ENCODE peak calls at places on chromosomes 2 and 18, in eight cellular contexts. One of them, this sample, is unnamed.

GRCh38 chr18:29154758-29155725 is 978.1 kb upstream of the CDH2 start:
- DNase-seq in cerebellum: no peak
- DNase-seq in GM23248: peak
- DNase-seq in GM03348: peak
- DNase-seq in NCI-H345: peak
- DNase-seq in amniotic stem cell: peak
- DNase-seq in activated gamma-delta T cell: no peak
- DNase-seq in activated T-helper 1 cell treated with anti-CD3 and anti-CD28 coated beads, Interleukin-12 subunit alpha, Interleukin-12 subunit beta, Interleukin-2, Interleukin-4 antibody, amounts not matched to agents 30 ng/mL and 10 ng/mL and 1 ng/mL, durations not matched to agents 14 hours and 24 hours and 36 hours: no peak
- DNase-seq in this sample: no peak

GRCh38 chr18:73164430-73164829 is 296.6 kb upstream of the NETO1 start:
- DNase-seq in GM03348: no peak
- DNase-seq in amniotic stem cell: no peak
- DNase-seq in NCI-H345: no peak
- DNase-seq in GM23248: no peak
- DNase-seq in activated gamma-delta T cell: no peak
- DNase-seq in activated T-helper 1 cell treated with anti-CD3 and anti-CD28 coated beads, Interleukin-12 subunit alpha, Interleukin-12 subunit beta, Interleukin-2, Interleukin-4 antibody, amounts not matched to agents 30 ng/mL and 10 ng/mL and 1 ng/mL, durations not matched to agents 14 hours and 24 hours and 36 hours: no peak
- DNase-seq in cerebellum: no peak
- DNase-seq in this sample: no peak

GRCh38 chr2:215828528-215829184 is 184.7 kb downstream of the MREG start:
- DNase-seq in GM23248: peak
- DNase-seq in amniotic stem cell: no peak
- DNase-seq in NCI-H345: peak
- DNase-seq in GM03348: peak
- DNase-seq in cerebellum: no peak
- DNase-seq in activated T-helper 1 cell treated with anti-CD3 and anti-CD28 coated beads, Interleukin-12 subunit alpha, Interleukin-12 subunit beta, Interleukin-2, Interleukin-4 antibody, amounts not matched to agents 30 ng/mL and 10 ng/mL and 1 ng/mL, durations not matched to agents 14 hours and 24 hours and 36 hours: no peak
- DNase-seq in activated gamma-delta T cell: no peak
- DNase-seq in this sample: peak

GRCh38 chr2:86622409-86622877 is 1.2 kb downstream of the RNF103 start:
- DNase-seq in cerebellum: peak
- DNase-seq in amniotic stem cell: no peak
- DNase-seq in activated T-helper 1 cell treated with anti-CD3 and anti-CD28 coated beads, Interleukin-12 subunit alpha, Interleukin-12 subunit beta, Interleukin-2, Interleukin-4 antibody, amounts not matched to agents 30 ng/mL and 10 ng/mL and 1 ng/mL, durations not matched to agents 14 hours and 24 hours and 36 hours: peak
- DNase-seq in GM23248: peak
- DNase-seq in activated gamma-delta T cell: no peak
- DNase-seq in NCI-H345: peak
- DNase-seq in GM03348: peak
- DNase-seq in this sample: peak

GRCh38 chr2:74290466-74291216 is 52.6 kb downstream of the SLC4A5 start:
- DNase-seq in GM23248: no peak
- DNase-seq in GM03348: no peak
- DNase-seq in activated gamma-delta T cell: peak
- DNase-seq in NCI-H345: no peak
- DNase-seq in cerebellum: no peak
- DNase-seq in amniotic stem cell: no peak
- DNase-seq in activated T-helper 1 cell treated with anti-CD3 and anti-CD28 coated beads, Interleukin-12 subunit alpha, Interleukin-12 subunit beta, Interleukin-2, Interleukin-4 antibody, amounts not matched to agents 30 ng/mL and 10 ng/mL and 1 ng/mL, durations not matched to agents 14 hours and 24 hours and 36 hours: peak
- DNase-seq in this sample: peak

GRCh38 chr2:12169721-12170120 is 423.3 kb downstream of the LPIN1 start:
- DNase-seq in amniotic stem cell: peak
- DNase-seq in activated gamma-delta T cell: no peak
- DNase-seq in GM03348: peak
- DNase-seq in GM23248: peak
- DNase-seq in activated T-helper 1 cell treated with anti-CD3 and anti-CD28 coated beads, Interleukin-12 subunit alpha, Interleukin-12 subunit beta, Interleukin-2, Interleukin-4 antibody, amounts not matched to agents 30 ng/mL and 10 ng/mL and 1 ng/mL, durations not matched to agents 14 hours and 24 hours and 36 hours: peak
- DNase-seq in cerebellum: no peak
- DNase-seq in NCI-H345: no peak
- DNase-seq in this sample: no peak

GRCh38 chr2:207770602-207771404 is 1.1 kb upstream of the FZD5 start:
- DNase-seq in activated T-helper 1 cell treated with anti-CD3 and anti-CD28 coated beads, Interleukin-12 subunit alpha, Interleukin-12 subunit beta, Interleukin-2, Interleukin-4 antibody, amounts not matched to agents 30 ng/mL and 10 ng/mL and 1 ng/mL, durations not matched to agents 14 hours and 24 hours and 36 hours: no peak
- DNase-seq in GM23248: peak
- DNase-seq in NCI-H345: no peak
- DNase-seq in amniotic stem cell: no peak
- DNase-seq in activated gamma-delta T cell: no peak
- DNase-seq in cerebellum: no peak
- DNase-seq in GM03348: peak
- DNase-seq in this sample: no peak

GRCh38 chr2:195721042-195721441 is 64.0 kb downstream of the SLC39A10 start:
- DNase-seq in NCI-H345: no peak
- DNase-seq in GM23248: no peak
- DNase-seq in activated T-helper 1 cell treated with anti-CD3 and anti-CD28 coated beads, Interleukin-12 subunit alpha, Interleukin-12 subunit beta, Interleukin-2, Interleukin-4 antibody, amounts not matched to agents 30 ng/mL and 10 ng/mL and 1 ng/mL, durations not matched to agents 14 hours and 24 hours and 36 hours: no peak
- DNase-seq in GM03348: no peak
- DNase-seq in cerebellum: no peak
- DNase-seq in activated gamma-delta T cell: no peak
- DNase-seq in amniotic stem cell: no peak
- DNase-seq in this sample: no peak

GRCh38 chr18:59963229-59963628 is 63.4 kb downstream of the PMAIP1 start:
- DNase-seq in NCI-H345: no peak
- DNase-seq in activated gamma-delta T cell: no peak
- DNase-seq in GM23248: no peak
- DNase-seq in cerebellum: no peak
- DNase-seq in amniotic stem cell: no peak
- DNase-seq in GM03348: no peak
- DNase-seq in activated T-helper 1 cell treated with anti-CD3 and anti-CD28 coated beads, Interleukin-12 subunit alpha, Interleukin-12 subunit beta, Interleukin-2, Interleukin-4 antibody, amounts not matched to agents 30 ng/mL and 10 ng/mL and 1 ng/mL, durations not matched to agents 14 hours and 24 hours and 36 hours: no peak
- DNase-seq in this sample: no peak